ENCODE peak calls at places on chromosomes 1 and 21, in five cellular contexts. K, W, O, R and Z are unnamed samples.
A peak's percentile ranks its signal among the peaks of the same experiment; 100 is the strongest.

GRCh38 chr1:35691080-35691479 is 27.6 kb downstream of the C1orf216 start:
- DNase-seq in K (no peak), W (no peak), O (peak; percentile 73), R (no peak), Z (no peak)

GRCh38 chr21:41816583-41817165 is 49.8 kb upstream of the RIPK4 start:
- DNase-seq in K (peak; percentile 1), W (peak; percentile 74), O (peak; percentile 43), R (peak; percentile 75), Z (peak; percentile 50)

GRCh38 chr1:98005326-98006010 is 84.6 kb upstream of the DPYD start:
- DNase-seq in K (no peak), W (no peak), O (no peak), R (no peak), Z (no peak)

GRCh38 chr1:114779722-114780121 is 763 bp downstream of the SIKE1 start:
- DNase-seq in K (no peak), W (no peak), O (no peak), R (no peak), Z (no peak)

GRCh38 chr1:160644399-160644798 is 2.4 kb downstream of the SLAMF1 start:
- DNase-seq in K (no peak), W (no peak), O (no peak), R (no peak), Z (no peak)

GRCh38 chr1:162930532-162931438 is 69.8 kb upstream of the CCDC190 start:
- DNase-seq in K (no peak), W (no peak), O (no peak), R (no peak), Z (no peak)

GRCh38 chr1:236673284-236673919 is 12.9 kb upstream of the ACTN2 start:
- DNase-seq in K (no peak), W (no peak), O (no peak), R (no peak), Z (no peak)

GRCh38 chr21:33067457-33067856 is 2.5 kb upstream of the OLIG1 start:
- DNase-seq in K (no peak), W (no peak), O (peak; percentile 96), R (no peak), Z (no peak)

GRCh38 chr1:218339267-218339831 is 5.8 kb upstream of the TGFB2 start:
- DNase-seq in K (no peak), W (no peak), O (peak; percentile 40), R (no peak), Z (peak; percentile 64)

DNA sequence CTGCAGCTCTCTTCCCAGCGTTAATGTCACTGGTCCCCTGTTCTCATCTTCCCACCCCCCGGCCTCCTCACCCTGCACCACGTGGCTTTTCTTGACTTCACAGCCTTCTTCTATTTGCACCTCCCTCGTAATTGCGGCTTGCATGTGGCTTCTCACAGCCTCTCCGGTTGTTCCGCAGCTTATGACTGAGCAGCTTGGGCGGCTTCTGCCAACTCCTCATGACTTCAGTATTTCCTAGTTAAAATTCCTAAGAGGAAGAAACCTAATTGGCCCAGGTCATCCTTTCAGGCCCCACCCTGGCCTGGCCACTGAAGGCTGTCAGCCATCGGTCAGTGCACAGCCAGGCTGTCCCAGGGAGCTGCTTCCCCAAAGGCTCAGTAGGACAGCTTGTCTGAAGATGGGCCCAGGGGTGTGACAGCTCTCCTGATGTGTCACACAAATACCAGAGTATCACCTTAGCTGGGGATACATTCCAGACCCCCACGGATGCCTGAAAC is 8.6 kb upstream of the RERE start:
- DNase-seq in K (no peak), W (no peak), O (no peak), R (no peak), Z (peak; percentile 78)
- H3K4me3 ChIP-seq in K (no peak overlapping the region), W (no peak overlapping the region), O (no peak overlapping the region), R (no peak overlapping the region), Z (no peak overlapping the region)

DNA sequence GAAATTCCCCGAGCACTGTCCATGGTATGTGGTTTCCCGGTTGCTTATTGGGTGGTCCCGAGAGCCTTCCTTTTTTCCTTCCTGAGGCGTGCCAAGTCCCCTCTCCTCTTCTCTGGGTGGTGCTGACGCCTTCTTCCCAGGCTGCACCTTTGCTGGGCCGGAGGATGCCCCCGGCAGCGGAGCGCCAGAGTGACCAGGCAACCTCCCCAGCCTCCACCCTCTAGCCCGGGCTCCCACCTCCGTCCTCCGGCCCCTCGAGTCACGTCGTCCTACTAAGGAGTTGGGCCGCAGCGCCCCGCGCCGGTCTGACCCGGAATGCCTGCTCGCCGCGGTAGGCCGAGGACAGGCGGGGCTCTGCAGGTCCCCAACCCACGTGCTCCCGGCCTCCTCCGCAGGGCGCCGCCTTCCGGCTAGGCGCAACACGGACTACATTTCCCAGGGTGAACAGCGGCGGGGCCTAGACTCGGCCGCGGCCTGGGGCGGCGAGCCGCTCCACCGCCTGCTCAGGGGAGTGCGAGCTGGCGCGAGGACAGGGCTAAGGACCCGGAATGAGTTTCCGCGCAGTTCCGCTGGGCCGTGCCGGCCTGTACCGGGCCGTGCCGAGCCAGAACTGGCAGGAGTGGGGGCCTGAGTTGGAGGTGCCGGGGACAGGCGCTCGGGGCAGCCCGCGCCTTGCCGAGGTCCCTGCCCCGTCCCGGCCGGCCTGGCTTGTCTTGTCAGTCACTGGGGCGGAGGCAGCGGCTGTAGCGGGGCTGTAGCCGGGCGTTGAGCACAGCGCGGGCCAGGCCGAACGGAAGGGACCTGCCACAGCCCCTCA is at the start of gene IPO13:
- DNase-seq in K (peak; percentile 81), W (peak; percentile 96), O (peak; percentile 98), R (peak; percentile 97), Z (peak; percentile 96)
- TF ChIP-seq CTCF in K (peak; percentile 86), W (peak; percentile 65), O (peak; percentile 62), R (peak; percentile 65), Z (peak; percentile 59)

DNA sequence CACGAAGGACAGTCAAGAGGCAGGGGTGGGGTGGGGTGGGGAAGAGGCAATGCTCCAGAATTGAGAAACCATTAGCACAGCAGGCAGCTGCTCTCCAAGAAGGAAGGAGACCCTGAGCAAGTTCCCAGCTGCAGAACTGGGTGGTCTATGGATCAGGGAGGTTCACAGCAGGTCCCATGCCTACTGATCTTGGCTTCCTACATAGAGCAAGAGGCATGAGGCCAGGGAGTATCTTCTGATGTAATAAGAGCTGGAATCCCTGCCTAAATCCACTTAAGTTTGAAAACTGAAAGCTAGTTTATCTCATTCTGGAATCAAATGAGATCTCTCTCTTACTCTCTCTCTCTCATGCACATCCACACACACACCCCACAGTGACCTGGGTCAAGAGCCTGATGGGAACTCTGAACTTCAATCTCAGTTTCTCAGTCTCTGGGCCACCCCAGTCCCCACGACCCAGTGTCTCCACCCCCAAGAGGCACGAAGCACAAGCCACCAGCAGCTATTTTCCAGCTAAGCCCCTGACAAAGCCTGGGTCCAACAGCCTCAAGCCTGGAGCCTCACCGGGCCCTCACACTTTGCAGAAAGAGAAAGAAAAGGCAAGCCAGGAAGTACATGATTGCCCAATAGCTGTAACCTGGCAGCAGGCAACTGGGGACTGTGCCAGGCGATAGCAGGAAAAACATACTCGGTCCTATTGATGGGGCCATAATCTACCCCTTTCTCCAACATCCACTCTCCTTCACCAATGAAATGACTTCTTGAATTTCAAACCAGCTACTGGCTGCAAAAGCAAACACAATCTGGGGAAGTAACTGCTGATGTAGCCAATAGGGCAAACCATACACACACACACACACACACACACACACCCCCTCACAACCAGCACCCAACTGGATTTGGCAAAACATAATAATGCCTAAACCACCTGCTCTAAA is 2.2 kb downstream of the NUAK2 start:
- DNase-seq in K (no peak), W (peak; percentile 93), O (peak; percentile 35), R (peak; percentile 87), Z (peak; percentile 79)
- H3K4me3 ChIP-seq in K (peak overlapping the region; percentile 90), W (no peak overlapping the region), O (no peak overlapping the region), R (no peak overlapping the region), Z (peak overlapping the region; percentile 30)

GRCh38 chr1:25443030-25443699 is 12.5 kb downstream of the MACO1 start:
- DNase-seq in K (no peak), W (no peak), O (no peak), R (no peak), Z (no peak)
- TF ChIP-seq CTCF in K (no peak), W (no peak), O (no peak), R (no peak), Z (no peak)

DNA sequence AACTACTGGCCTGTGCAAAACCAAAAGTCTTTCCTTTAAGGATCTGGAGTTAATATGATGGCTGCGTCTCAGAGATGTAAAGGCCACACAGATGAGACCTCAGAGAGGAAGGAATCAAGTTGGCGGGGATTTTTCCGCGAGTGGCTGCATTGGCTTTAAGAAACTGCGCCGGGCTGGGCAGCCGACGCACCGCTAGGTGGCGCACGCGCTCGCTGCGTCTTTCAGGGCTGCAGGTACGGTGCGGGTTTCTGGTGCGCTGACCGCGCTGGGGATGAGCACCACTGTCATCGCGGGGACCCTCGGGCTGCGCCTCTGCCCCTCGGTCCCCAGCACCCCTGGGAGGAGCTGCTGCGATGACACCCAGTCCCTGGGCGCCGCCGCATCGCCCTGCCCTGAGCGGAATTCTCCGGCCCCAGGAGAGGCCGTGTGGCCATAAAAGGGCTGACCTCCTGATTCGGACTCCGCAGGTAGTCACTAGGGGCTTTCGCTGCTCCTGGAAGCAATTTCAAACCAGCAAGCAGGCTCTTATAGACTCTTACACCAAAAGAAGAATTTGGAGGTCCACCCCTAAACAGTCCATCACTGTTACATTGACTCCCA is 241.0 kb downstream of the KCNJ6 start:
- DNase-seq in K (no peak), W (peak; percentile 70), O (peak; percentile 50), R (peak; percentile 45), Z (peak; percentile 43)
- H3K4me3 ChIP-seq in K (no peak overlapping the region), W (no peak overlapping the region), O (no peak overlapping the region), R (no peak overlapping the region), Z (no peak overlapping the region)

GRCh38 chr1:180167721-180168467 is 13.2 kb downstream of the QSOX1 start:
- DNase-seq in K (peak; percentile 76), W (peak; percentile 85), O (peak; percentile 26), R (peak; percentile 92), Z (no peak)
- TF ChIP-seq CTCF in K (peak; percentile 87), W (no peak), O (no peak), R (no peak), Z (no peak)

GRCh38 chr1:1962752-1963151 is 40.8 kb downstream of the CFAP74 start:
- DNase-seq in K (no peak), W (no peak), O (no peak), R (no peak), Z (no peak)
- H3K4me3 ChIP-seq in K (no peak overlapping the region), W (no peak overlapping the region), O (no peak overlapping the region), R (no peak overlapping the region), Z (no peak overlapping the region)

DNA sequence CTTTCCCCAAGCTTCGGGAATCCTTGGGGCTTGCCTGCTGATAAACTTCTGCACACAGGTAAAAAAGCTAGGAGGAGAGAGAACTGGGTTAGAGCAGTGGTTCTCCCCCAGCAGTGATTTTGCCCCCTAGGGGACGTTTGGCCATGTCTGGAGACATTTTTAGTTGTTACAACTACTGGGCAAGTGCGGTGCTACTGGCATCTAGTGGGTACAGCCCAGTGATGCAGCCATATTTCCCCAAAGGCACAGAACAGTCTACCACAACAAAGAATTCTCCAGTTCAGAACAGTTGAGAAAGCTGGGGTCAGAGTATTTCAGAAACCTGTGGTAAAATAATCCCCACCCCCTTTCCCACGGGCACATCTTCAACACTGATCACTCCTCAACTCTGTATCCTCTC is 41.3 kb downstream of the LRRC71 start:
- DNase-seq in K (no peak), W (no peak), O (peak; percentile 38), R (no peak), Z (no peak)
- TF ChIP-seq CTCF in K (peak; percentile 23), W (no peak), O (peak; percentile 29), R (no peak), Z (peak; percentile 25)